ENCODE peak calls at places on chromosomes 2 and 18, in four cellular contexts. Y is RCC 7860, D is NCI-H748 treated with DMSO at 0.1 percent for 48 hours, R is hepatocyte. M is an unnamed sample.

GRCh38 chr2:71243548-71244301 is 16.8 kb upstream of the PAIP2B start:
- DNase-seq in R (no peak), D (no peak), Y (no peak), M (no peak)

GRCh38 chr2:71937401-71937800 is 210.3 kb downstream of the CYP26B1 start:
- DNase-seq in Y (no peak), R (no peak), D (no peak), M (no peak)

GRCh38 chr2:222569826-222570225 is 86.1 kb downstream of the FARSB start:
- DNase-seq in R (no peak), Y (no peak), D (no peak), M (no peak)

GRCh38 chr18:47345291-47345690 is 93.8 kb upstream of the SKOR2 start:
- DNase-seq in D (no peak), Y (no peak), R (no peak), M (no peak)

GRCh38 chr2:64140665-64141064 is 3.6 kb downstream of the PELI1 start:
- DNase-seq in R (no peak), Y (no peak), D (no peak), M (no peak)

GRCh38 chr18:22166070-22166972 is 3.1 kb upstream of the GATA6 start:
- DNase-seq in Y (no peak), R (peak; percentile 78), D (no peak), M (no peak)

GRCh38 chr2:169964740-169965139 is 137.5 kb downstream of the UBR3 start:
- DNase-seq in R (no peak), D (no peak), Y (no peak), M (peak; percentile 11)

GRCh38 chr2:15675456-15676195 is 84.0 kb downstream of the DDX1 start:
- DNase-seq in R (peak; percentile 34), Y (peak; percentile 58), D (no peak), M (no peak)

GRCh38 chr2:71226391-71226964 is 425 bp downstream of the PAIP2B start:
- DNase-seq in D (peak; percentile 39), Y (no peak), R (peak; percentile 55), M (peak; percentile 34)

GRCh38 chr2:233178994-233179847 is 72.3 kb upstream of the ATG16L1 start:
- DNase-seq in R (no peak), Y (no peak), D (no peak), M (no peak)

GRCh38 chr2:168336786-168337388 is 89.5 kb upstream of the STK39 start:
- DNase-seq in Y (peak; percentile 24), R (peak; percentile 79), D (peak; percentile 66), M (peak; percentile 69)

GRCh38 chr18:55552498-55553189 is 35.3 kb downstream of the TCF4 start:
- DNase-seq in D (no peak), R (no peak), Y (peak; percentile 51), M (no peak)

GRCh38 chr2:100248971-100249370 is 73.3 kb downstream of the LONRF2 start:
- DNase-seq in D (no peak), Y (no peak), R (no peak), M (no peak)

GRCh38 chr2:219901155-219901554 is 273.7 kb downstream of the SLC4A3 start:
- DNase-seq in R (no peak), D (no peak), Y (no peak), M (no peak)

GRCh38 chr2:96872591-96873349 is 2.9 kb upstream of the SEMA4C start:
- DNase-seq in D (no peak), Y (no peak), R (no peak), M (no peak)

GRCh38 chr2:239729681-239730566 is 295.2 kb downstream of the NDUFA10 start:
- DNase-seq in D (no peak), R (no peak), Y (no peak), M (no peak)

GRCh38 chr18:46213295-46213694 is 109.1 kb downstream of the HAUS1 start:
- DNase-seq in D (no peak), R (no peak), Y (no peak), M (peak; percentile 15)

GRCh38 chr18:45521777-45522176 is 93.5 kb upstream of the SLC14A2 start:
- DNase-seq in R (peak; percentile 18), D (no peak), Y (no peak), M (no peak)

GRCh38 chr2:54927085-54927750 is 123.0 kb downstream of the RTN4 start:
- DNase-seq in Y (no peak), R (no peak), D (no peak), M (no peak)

GRCh38 chr2:25697559-25698341 is 24.4 kb upstream of the DTNB start:
- DNase-seq in R (no peak), Y (no peak), D (no peak), M (no peak)